ENCODE peak calls at places on chromosomes 5 and 9, in six cellular contexts. H is endodermal cell, K is ovary, N is fibroblast of lung, M is left lung, F is upper lobe of right lung. Z is an unnamed sample.

GRCh38 chr9:112751059-112751795 is 667 bp downstream of the SNX30 start:
- DNase-seq in H (peak), K (peak), N (peak), M (peak), F (peak), Z (no peak)

GRCh38 chr9:78668148-78668825 is 371.4 kb downstream of the PSAT1 start:
- DNase-seq in H (peak), K (no peak), N (peak), M (no peak), F (no peak), Z (peak)

GRCh38 chr5:127934791-127935256 is 148.7 kb upstream of the SLC12A2 start:
- DNase-seq in H (peak), K (no peak), N (peak), M (no peak), F (no peak), Z (peak)

GRCh38 chr9:111632051-111632450 is 917 bp downstream of the DNAJC25 start:
- DNase-seq in H (no peak), K (no peak), N (no peak), M (no peak), F (no peak), Z (peak)

GRCh38 chr9:132163876-132164603 is 2.2 kb downstream of the NTNG2 start:
- DNase-seq in H (peak), K (no peak), N (no peak), M (peak), F (no peak), Z (no peak)

GRCh38 chr9:131495726-131496292 is 6.9 kb upstream of the POMT1 start:
- DNase-seq in H (no peak), K (no peak), N (no peak), M (peak), F (no peak), Z (no peak)

GRCh38 chr5:135827965-135828792 is 6.3 kb upstream of the SLC25A48 start:
- DNase-seq in H (peak), K (no peak), N (no peak), M (no peak), F (no peak), Z (no peak)

GRCh38 chr5:45508155-45508554 is 188.0 kb downstream of the HCN1 start:
- DNase-seq in H (no peak), K (no peak), N (no peak), M (no peak), F (no peak), Z (no peak)

GRCh38 chr9:134284273-134284672 is 42.0 kb upstream of the RXRA start:
- DNase-seq in H (no peak), K (no peak), N (peak), M (no peak), F (no peak), Z (no peak)

GRCh38 chr9:27395484-27395921 is 98.6 kb upstream of the EQTN start:
- DNase-seq in H (no peak), K (no peak), N (no peak), M (no peak), F (no peak), Z (peak)

GRCh38 chr5:51387854-51388320 is 4.6 kb downstream of the ISL1 start:
- DNase-seq in H (peak), K (no peak), N (no peak), M (no peak), F (no peak), Z (peak)

GRCh38 chr5:32332971-32333370 is 20.2 kb upstream of the MTMR12 start:
- DNase-seq in H (no peak), K (no peak), N (peak), M (no peak), F (no peak), Z (peak)

GRCh38 chr9:91705386-91705785 is 244.6 kb downstream of the ROR2 start:
- DNase-seq in H (no peak), K (no peak), N (no peak), M (no peak), F (no peak), Z (no peak)

GRCh38 chr5:96952946-96953730 is 17.3 kb downstream of the LNPEP start:
- DNase-seq in H (no peak), K (no peak), N (no peak), M (no peak), F (no peak), Z (no peak)

GRCh38 chr5:154355141-154355611 is 90.6 kb upstream of the SAP30L start:
- DNase-seq in H (peak), K (peak), N (no peak), M (no peak), F (no peak), Z (no peak)

GRCh38 chr9:83538172-83538889 is at the start of gene FRMD3:
- DNase-seq in H (peak), K (peak), N (peak), M (peak), F (peak), Z (peak)

GRCh38 chr5:63961598-63962161 is 565 bp downstream of the HTR1A start:
- DNase-seq in H (peak), K (peak), N (no peak), M (peak), F (peak), Z (no peak)

GRCh38 chr9:132591751-132592314 is 9.4 kb downstream of the BARHL1 start:
- DNase-seq in H (peak), K (no peak), N (no peak), M (no peak), F (no peak), Z (no peak)

GRCh38 chr9:129816501-129817435 is 7.2 kb downstream of the TOR1A start:
- DNase-seq in H (no peak), K (no peak), N (no peak), M (no peak), F (peak), Z (no peak)

GRCh38 chr5:77235881-77236560 is 25.5 kb downstream of the PDE8B start:
- DNase-seq in H (no peak), K (no peak), N (no peak), M (no peak), F (no peak), Z (no peak)

GRCh38 chr9:136775191-136775590 is 10.9 kb upstream of the LCN15 start:
- DNase-seq in H (no peak), K (no peak), N (no peak), M (peak), F (peak), Z (no peak)

GRCh38 chr5:142316051-142316450 is 8.8 kb downstream of the SPRY4 start:
- DNase-seq in H (no peak), K (no peak), N (peak), M (no peak), F (no peak), Z (no peak)

GRCh38 chr5:122701640-122702523 is 73.0 kb upstream of the SNX2 start:
- DNase-seq in H (no peak), K (no peak), N (no peak), M (no peak), F (no peak), Z (no peak)

GRCh38 chr5:74326571-74327338 is 313.8 kb downstream of the ENC1 start:
- DNase-seq in H (no peak), K (no peak), N (peak), M (no peak), F (no peak), Z (peak)

GRCh38 chr5:119031905-119032304 is 39.0 kb upstream of the DMXL1 start:
- DNase-seq in H (no peak), K (no peak), N (peak), M (no peak), F (no peak), Z (no peak)

GRCh38 chr9:91500509-91501011 is 76.9 kb upstream of the NFIL3 start:
- DNase-seq in H (no peak), K (peak), N (peak), M (no peak), F (no peak), Z (peak)

GRCh38 chr5:175321927-175322532 is 122.0 kb downstream of the DRD1 start:
- DNase-seq in H (peak), K (no peak), N (peak), M (no peak), F (no peak), Z (no peak)

GRCh38 chr5:160926428-160926827 is 74.4 kb upstream of the ATP10B start:
- DNase-seq in H (no peak), K (no peak), N (peak), M (no peak), F (no peak), Z (no peak)

GRCh38 chr5:96602776-96603175 is 59.4 kb upstream of the CAST start:
- DNase-seq in H (no peak), K (no peak), N (no peak), M (no peak), F (no peak), Z (no peak)

GRCh38 chr9:104247899-104248460 is 153.9 kb downstream of the SMC2 start:
- DNase-seq in H (no peak), K (no peak), N (peak), M (no peak), F (no peak), Z (no peak)

GRCh38 chr9:125932012-125932411 is 184.8 kb downstream of the PBX3 start:
- DNase-seq in H (no peak), K (no peak), N (peak), M (no peak), F (no peak), Z (peak)

GRCh38 chr5:54889826-54890225 is 95.6 kb downstream of the ESM1 start:
- DNase-seq in H (no peak), K (no peak), N (peak), M (no peak), F (no peak), Z (peak)

GRCh38 chr5:114361724-114362196 is at the start of gene KCNN2:
- DNase-seq in H (peak), K (peak), N (peak), M (peak), F (peak), Z (peak)

GRCh38 chr5:114360362-114360761 is 1.5 kb upstream of the KCNN2 start:
- DNase-seq in H (no peak), K (no peak), N (no peak), M (no peak), F (no peak), Z (no peak)

GRCh38 chr5:114362197-114362976 is 517 bp downstream of the KCNN2 start:
- DNase-seq in H (no peak), K (peak), N (peak), M (peak), F (peak), Z (no peak)

GRCh38 chr5:114362977-114363721 is 1.3 kb downstream of the KCNN2 start:
- DNase-seq in H (peak), K (peak), N (no peak), M (peak), F (no peak), Z (peak)

GRCh38 chr5:114360816-114361723 is 800 bp upstream of the KCNN2 start:
- DNase-seq in H (peak), K (peak), N (no peak), M (peak), F (peak), Z (no peak)
- TF ChIP-seq CTCF in H (peak), K (no peak), N (peak), M (no peak), F (no peak), Z (peak)

GRCh38 chr9:92966518-92966800 is 19.1 kb downstream of the FGD3 start:
- DNase-seq in H (no peak), K (no peak), N (no peak), M (no peak), F (peak), Z (no peak)

GRCh38 chr9:92964981-92965758 is 17.8 kb downstream of the FGD3 start:
- DNase-seq in H (peak), K (no peak), N (no peak), M (peak), F (peak), Z (no peak)

GRCh38 chr9:92963831-92964606 is 16.7 kb downstream of the FGD3 start:
- DNase-seq in H (peak), K (no peak), N (no peak), M (peak), F (peak), Z (no peak)

GRCh38 chr9:92964607-92964975 is 17.3 kb downstream of the FGD3 start:
- DNase-seq in H (peak), K (no peak), N (no peak), M (peak), F (peak), Z (no peak)

GRCh38 chr9:92965759-92966517 is 18.6 kb downstream of the FGD3 start:
- DNase-seq in H (no peak), K (no peak), N (no peak), M (no peak), F (peak), Z (no peak)
- H3K27ac ChIP-seq in H (no peak), K (no peak), N (no peak), M (peak), F (peak), Z (no peak)

GRCh38 chr9:69157751-69158466 is 16.2 kb upstream of the TJP2 start:
- DNase-seq in H (peak), K (no peak), N (peak), M (no peak), F (no peak), Z (peak)
- TF ChIP-seq CTCF in H (peak), K (no peak), N (peak), M (peak), F (peak), Z (peak)

GRCh38 chr9:94920439-94920951 is 194.0 kb downstream of the AOPEP start:
- DNase-seq in H (peak), K (peak), N (peak), M (peak), F (peak), Z (no peak)
- H3K27ac ChIP-seq in H (peak), K (peak), N (peak), M (peak), F (peak), Z (peak)

GRCh38 chr9:22097712-22098111 is 88.6 kb upstream of the CDKN2B start:
- DNase-seq in H (no peak), K (no peak), N (peak), M (no peak), F (no peak), Z (peak)

GRCh38 chr9:22103650-22104575 is 94.8 kb upstream of the CDKN2B start:
- DNase-seq in H (no peak), K (no peak), N (peak), M (no peak), F (no peak), Z (no peak)

GRCh38 chr9:22098636-22099332 is 89.7 kb upstream of the CDKN2B start:
- DNase-seq in H (no peak), K (no peak), N (no peak), M (no peak), F (no peak), Z (no peak)

GRCh38 chr9:22102347-22103053 is 93.4 kb upstream of the CDKN2B start:
- DNase-seq in H (no peak), K (no peak), N (no peak), M (no peak), F (no peak), Z (no peak)

DNA sequence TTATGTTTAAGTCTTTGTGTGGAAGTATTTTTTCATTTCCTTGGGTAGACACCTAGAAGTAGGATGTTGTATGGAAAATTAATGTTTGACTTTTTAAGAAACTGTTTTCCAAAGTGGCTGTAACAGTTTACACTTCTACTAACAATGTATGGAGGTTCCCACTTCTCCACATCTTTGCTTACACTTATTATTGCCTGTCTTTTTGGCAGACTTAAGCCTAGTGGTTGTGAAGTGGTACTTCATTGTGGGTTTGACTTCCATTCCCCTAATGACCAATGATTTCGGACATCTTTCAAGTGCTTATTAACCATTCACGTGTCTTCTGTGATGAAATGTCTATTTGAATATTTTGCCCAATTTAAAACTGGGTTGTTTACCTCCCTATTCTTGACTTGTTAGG is 91.5 kb upstream of the CDKN2B start:
- DNase-seq in H (no peak), K (no peak), N (no peak), M (no peak), F (no peak), Z (no peak)
- TF ChIP-seq CTCF in H (peak), K (no peak), N (no peak), M (no peak), F (peak), Z (peak)

DNA sequence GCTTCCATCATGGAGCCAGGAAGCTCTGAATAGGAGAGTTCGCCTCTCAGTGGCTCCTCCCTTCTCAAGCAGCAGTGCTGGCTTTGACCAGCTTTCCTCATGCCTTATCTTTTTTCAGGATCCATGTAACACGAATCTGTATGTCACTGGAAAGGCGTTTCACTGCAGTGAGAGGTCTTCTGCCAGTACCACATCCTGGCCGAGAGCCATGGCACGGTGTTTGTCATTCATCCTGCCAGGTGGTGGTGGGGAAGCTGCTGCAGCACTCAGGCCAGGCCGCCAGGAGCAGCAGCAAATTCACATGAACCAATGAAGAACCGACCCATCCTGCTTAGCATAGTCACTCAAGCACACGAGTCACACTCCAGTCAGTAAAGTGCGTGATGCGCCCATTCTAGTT is 179.0 kb downstream of the FANCC start:
- DNase-seq in H (peak), K (no peak), N (peak), M (no peak), F (no peak), Z (peak)
- H3K27ac ChIP-seq in H (no peak), K (no peak), N (no peak), M (no peak), F (no peak), Z (no peak)

Z was measured in foreskin keratinocyte.